ENCODE peak calls at places on chromosome X, in nine cellular contexts. One of them, this sample, is unnamed.
A peak's percentile ranks its signal among the peaks of the same experiment; 100 is the strongest.

GRCh38 chrX:107711521-107712041 is 64.0 kb downstream of the TSC22D3 start:
- DNase-seq in mesendoderm: no peak
- DNase-seq in right atrium auricular region: no peak
- DNase-seq in colonic mucosa: no peak
- DNase-seq in astrocyte: no peak
- DNase-seq in GM23248: no peak
- DNase-seq in MM.1S: no peak
- DNase-seq in psoas muscle: no peak
- DNase-seq in H9: no peak
- DNase-seq in this sample: no peak

GRCh38 chrX:103913356-103914020 is 48.9 kb upstream of the TMSB15B start:
- DNase-seq in mesendoderm: peak; percentile 74
- DNase-seq in right atrium auricular region: no peak
- DNase-seq in colonic mucosa: no peak
- DNase-seq in astrocyte: peak; percentile 34
- DNase-seq in GM23248: peak; percentile 11
- DNase-seq in MM.1S: no peak
- DNase-seq in psoas muscle: no peak
- DNase-seq in H9: peak; percentile 31
- DNase-seq in this sample: no peak

GRCh38 chrX:27591938-27592337 is 1.8 kb downstream of the DCAF8L2 start:
- DNase-seq in mesendoderm: no peak
- DNase-seq in right atrium auricular region: no peak
- DNase-seq in colonic mucosa: no peak
- DNase-seq in astrocyte: no peak
- DNase-seq in GM23248: no peak
- DNase-seq in MM.1S: no peak
- DNase-seq in psoas muscle: no peak
- DNase-seq in H9: peak; percentile 31
- DNase-seq in this sample: no peak

GRCh38 chrX:150200820-150201287 is 162.3 kb upstream of the MAMLD1 start:
- DNase-seq in mesendoderm: peak; percentile 79
- DNase-seq in right atrium auricular region: peak; percentile 84
- DNase-seq in colonic mucosa: no peak
- DNase-seq in astrocyte: peak; percentile 97
- DNase-seq in GM23248: peak; percentile 97
- DNase-seq in MM.1S: no peak
- DNase-seq in psoas muscle: peak; percentile 70
- DNase-seq in H9: no peak
- DNase-seq in this sample: peak; percentile 94

GRCh38 chrX:22033818-22034217 is 1.7 kb downstream of the PHEX start:
- DNase-seq in mesendoderm: no peak
- DNase-seq in right atrium auricular region: no peak
- DNase-seq in colonic mucosa: no peak
- DNase-seq in astrocyte: no peak
- DNase-seq in GM23248: no peak
- DNase-seq in MM.1S: no peak
- DNase-seq in psoas muscle: no peak
- DNase-seq in H9: no peak
- DNase-seq in this sample: no peak

GRCh38 chrX:19904778-19905367 is 17.5 kb upstream of the SH3KBP1 start:
- DNase-seq in mesendoderm: peak; percentile 72
- DNase-seq in right atrium auricular region: no peak
- DNase-seq in colonic mucosa: no peak
- DNase-seq in astrocyte: no peak
- DNase-seq in GM23248: peak; percentile 60
- DNase-seq in MM.1S: peak; percentile 66
- DNase-seq in psoas muscle: no peak
- DNase-seq in H9: no peak
- DNase-seq in this sample: peak; percentile 5

GRCh38 chrX:12771445-12772069 is 19.7 kb upstream of the PRPS2 start:
- DNase-seq in mesendoderm: peak; percentile 70
- DNase-seq in right atrium auricular region: no peak
- DNase-seq in colonic mucosa: peak; percentile 49
- DNase-seq in astrocyte: no peak
- DNase-seq in GM23248: peak; percentile 72
- DNase-seq in MM.1S: peak; percentile 69
- DNase-seq in psoas muscle: peak; percentile 27
- DNase-seq in H9: peak; percentile 67
- DNase-seq in this sample: peak; percentile 55

GRCh38 chrX:135973548-135974278 is at the start of gene MMGT1:
- DNase-seq in mesendoderm: peak; percentile 89
- DNase-seq in right atrium auricular region: peak; percentile 84
- DNase-seq in colonic mucosa: peak; percentile 81
- DNase-seq in astrocyte: peak; percentile 68
- DNase-seq in GM23248: peak; percentile 86
- DNase-seq in MM.1S: peak; percentile 73
- DNase-seq in psoas muscle: peak; percentile 80
- DNase-seq in H9: peak; percentile 80
- DNase-seq in this sample: peak; percentile 82

GRCh38 chrX:117840645-117841044 is 276.0 kb downstream of the KLHL13 start:
- DNase-seq in mesendoderm: no peak
- DNase-seq in right atrium auricular region: no peak
- DNase-seq in colonic mucosa: no peak
- DNase-seq in astrocyte: no peak
- DNase-seq in GM23248: no peak
- DNase-seq in MM.1S: no peak
- DNase-seq in psoas muscle: no peak
- DNase-seq in H9: no peak
- DNase-seq in this sample: no peak

GRCh38 chrX:108131471-108131870 is 39.9 kb downstream of the ATG4A start:
- DNase-seq in mesendoderm: peak; percentile 11
- DNase-seq in right atrium auricular region: no peak
- DNase-seq in colonic mucosa: no peak
- DNase-seq in astrocyte: peak; percentile 75
- DNase-seq in GM23248: peak; percentile 1
- DNase-seq in MM.1S: no peak
- DNase-seq in psoas muscle: no peak
- DNase-seq in H9: no peak
- DNase-seq in this sample: no peak

GRCh38 chrX:81261576-81261975 is 59.7 kb downstream of the SH3BGRL start:
- DNase-seq in mesendoderm: no peak
- DNase-seq in right atrium auricular region: no peak
- DNase-seq in colonic mucosa: no peak
- DNase-seq in astrocyte: peak; percentile 78
- DNase-seq in GM23248: peak; percentile 56
- DNase-seq in MM.1S: no peak
- DNase-seq in psoas muscle: no peak
- DNase-seq in H9: no peak
- DNase-seq in this sample: no peak

GRCh38 chrX:12370444-12371089 is 232.3 kb downstream of the FRMPD4 start:
- DNase-seq in mesendoderm: peak; percentile 0
- DNase-seq in right atrium auricular region: no peak
- DNase-seq in colonic mucosa: no peak
- DNase-seq in astrocyte: peak; percentile 46
- DNase-seq in GM23248: peak; percentile 0
- DNase-seq in MM.1S: no peak
- DNase-seq in psoas muscle: no peak
- DNase-seq in H9: no peak
- DNase-seq in this sample: peak; percentile 80

GRCh38 chrX:40086569-40087335 is 11.0 kb downstream of the BCOR start:
- DNase-seq in mesendoderm: no peak
- DNase-seq in right atrium auricular region: no peak
- DNase-seq in colonic mucosa: no peak
- DNase-seq in astrocyte: no peak
- DNase-seq in GM23248: no peak
- DNase-seq in MM.1S: no peak
- DNase-seq in psoas muscle: no peak
- DNase-seq in H9: peak; percentile 53
- DNase-seq in this sample: no peak
- H3K27me3 ChIP-seq in mesendoderm: no peaks in the 10 kb centered on the region
- H3K27me3 ChIP-seq in right atrium auricular region: no peaks in the 10 kb centered on the region
- H3K27me3 ChIP-seq in colonic mucosa: peaks cover 33% of the 10 kb centered on the region
- H3K27me3 ChIP-seq in astrocyte: no peaks in the 10 kb centered on the region
- H3K27me3 ChIP-seq in GM23248: no peaks in the 10 kb centered on the region
- H3K27me3 ChIP-seq in MM.1S: no peaks in the 10 kb centered on the region
- H3K27me3 ChIP-seq in psoas muscle: peaks cover 78% of the 10 kb centered on the region
- H3K27me3 ChIP-seq in H9: peaks cover 49% of the 10 kb centered on the region
- H3K27me3 ChIP-seq in this sample: no peaks in the 10 kb centered on the region

GRCh38 chrX:129719931-129720520 is 18.8 kb upstream of the XPNPEP2 start:
- DNase-seq in mesendoderm: peak; percentile 63
- DNase-seq in right atrium auricular region: no peak
- DNase-seq in colonic mucosa: no peak
- DNase-seq in astrocyte: peak; percentile 4
- DNase-seq in GM23248: peak; percentile 35
- DNase-seq in MM.1S: no peak
- DNase-seq in psoas muscle: no peak
- DNase-seq in H9: no peak
- DNase-seq in this sample: peak; percentile 34
- H3K27me3 ChIP-seq in mesendoderm: no peaks in the 10 kb centered on the region
- H3K27me3 ChIP-seq in right atrium auricular region: no peaks in the 10 kb centered on the region
- H3K27me3 ChIP-seq in colonic mucosa: no peaks in the 10 kb centered on the region
- H3K27me3 ChIP-seq in astrocyte: peaks cover 2% of the 10 kb centered on the region
- H3K27me3 ChIP-seq in GM23248: no peaks in the 10 kb centered on the region
- H3K27me3 ChIP-seq in MM.1S: no peaks in the 10 kb centered on the region
- H3K27me3 ChIP-seq in psoas muscle: no peaks in the 10 kb centered on the region
- H3K27me3 ChIP-seq in H9: no peaks in the 10 kb centered on the region
- H3K27me3 ChIP-seq in this sample: no peaks in the 10 kb centered on the region

GRCh38 chrX:153647461-153648357 is 706 bp downstream of the DUSP9 start:
- DNase-seq in mesendoderm: no peak
- DNase-seq in right atrium auricular region: no peak
- DNase-seq in colonic mucosa: no peak
- DNase-seq in astrocyte: no peak
- DNase-seq in GM23248: peak; percentile 13
- DNase-seq in MM.1S: no peak
- DNase-seq in psoas muscle: no peak
- DNase-seq in H9: peak; percentile 25
- DNase-seq in this sample: no peak
- H3K27me3 ChIP-seq in mesendoderm: peaks cover 26% of the 10 kb centered on the region
- H3K27me3 ChIP-seq in right atrium auricular region: no peaks in the 10 kb centered on the region
- H3K27me3 ChIP-seq in colonic mucosa: peaks cover 43% of the 10 kb centered on the region
- H3K27me3 ChIP-seq in astrocyte: peaks cover 22% of the 10 kb centered on the region
- H3K27me3 ChIP-seq in GM23248: peaks cover 20% of the 10 kb centered on the region
- H3K27me3 ChIP-seq in MM.1S: peaks cover 53% of the 10 kb centered on the region
- H3K27me3 ChIP-seq in psoas muscle: peaks cover 58% of the 10 kb centered on the region
- H3K27me3 ChIP-seq in H9: peaks cover 51% of the 10 kb centered on the region
- H3K27me3 ChIP-seq in this sample: peaks cover 12% of the 10 kb centered on the region

DNA sequence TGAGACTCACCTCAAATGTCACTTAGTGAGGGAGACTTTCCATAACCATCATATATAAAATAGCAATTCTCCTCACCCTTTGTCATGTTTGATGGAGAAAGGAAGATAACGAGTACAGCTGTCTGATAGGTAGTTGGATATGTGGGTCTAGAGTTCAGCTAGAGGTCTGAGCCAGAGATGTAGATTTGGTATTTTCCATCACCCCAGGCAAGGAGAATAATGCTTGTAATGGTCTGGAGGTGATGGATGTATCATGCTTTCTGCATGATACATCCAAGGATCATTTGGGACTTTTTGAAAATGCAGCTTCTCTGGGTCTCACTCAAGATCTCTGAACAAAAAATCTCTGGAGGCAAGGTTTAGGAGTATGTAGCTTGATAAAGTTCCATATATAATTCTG is 123.8 kb upstream of the VAMP7 start:
- DNase-seq in mesendoderm: no peak
- DNase-seq in right atrium auricular region: no peak
- DNase-seq in colonic mucosa: no peak
- DNase-seq in astrocyte: no peak
- DNase-seq in GM23248: no peak
- DNase-seq in MM.1S: no peak
- DNase-seq in psoas muscle: no peak
- DNase-seq in H9: no peak
- DNase-seq in this sample: no peak
- H3K27me3 ChIP-seq in mesendoderm: no peaks in the 10 kb centered on the region
- H3K27me3 ChIP-seq in right atrium auricular region: no peaks in the 10 kb centered on the region
- H3K27me3 ChIP-seq in colonic mucosa: no peaks in the 10 kb centered on the region
- H3K27me3 ChIP-seq in astrocyte: no peaks in the 10 kb centered on the region
- H3K27me3 ChIP-seq in GM23248: no peaks in the 10 kb centered on the region
- H3K27me3 ChIP-seq in MM.1S: no peaks in the 10 kb centered on the region
- H3K27me3 ChIP-seq in psoas muscle: no peaks in the 10 kb centered on the region
- H3K27me3 ChIP-seq in H9: no peaks in the 10 kb centered on the region
- H3K27me3 ChIP-seq in this sample: no peaks in the 10 kb centered on the region

DNA sequence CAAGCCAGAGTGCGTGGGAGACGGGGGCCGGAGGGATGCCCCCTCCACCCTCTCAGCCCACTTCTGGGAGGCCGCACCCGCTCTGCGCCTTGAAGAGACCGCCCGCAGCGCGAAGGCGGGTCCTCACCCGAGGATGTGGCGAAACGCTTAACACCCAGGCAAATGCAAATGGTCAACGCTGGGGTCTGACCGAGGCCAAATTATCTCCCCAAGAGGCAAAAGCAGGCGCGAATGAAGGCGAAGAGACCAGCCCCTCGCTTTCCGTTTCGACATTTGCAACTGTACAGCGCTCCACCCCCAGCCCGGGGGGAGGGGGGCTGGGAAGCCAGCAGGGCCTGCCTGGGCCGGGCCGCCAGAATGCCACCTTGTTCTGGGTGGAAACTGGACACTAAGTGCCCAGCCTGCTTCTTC is 137.7 kb upstream of the ZIC3 start:
- DNase-seq in mesendoderm: peak; percentile 71
- DNase-seq in right atrium auricular region: no peak
- DNase-seq in colonic mucosa: no peak
- DNase-seq in astrocyte: no peak
- DNase-seq in GM23248: peak; percentile 26
- DNase-seq in MM.1S: no peak
- DNase-seq in psoas muscle: peak; percentile 16
- DNase-seq in H9: peak; percentile 49
- DNase-seq in this sample: no peak
- H3K27me3 ChIP-seq in mesendoderm: no peaks in the 10 kb centered on the region
- H3K27me3 ChIP-seq in right atrium auricular region: peaks cover 13% of the 10 kb centered on the region
- H3K27me3 ChIP-seq in colonic mucosa: peaks cover 35% of the 10 kb centered on the region
- H3K27me3 ChIP-seq in astrocyte: peaks cover 33% of the 10 kb centered on the region
- H3K27me3 ChIP-seq in GM23248: peaks cover 4% of the 10 kb centered on the region
- H3K27me3 ChIP-seq in MM.1S: no peaks in the 10 kb centered on the region
- H3K27me3 ChIP-seq in psoas muscle: peaks cover 81% of the 10 kb centered on the region
- H3K27me3 ChIP-seq in H9: peaks cover 17% of the 10 kb centered on the region
- H3K27me3 ChIP-seq in this sample: no peaks in the 10 kb centered on the region

DNA sequence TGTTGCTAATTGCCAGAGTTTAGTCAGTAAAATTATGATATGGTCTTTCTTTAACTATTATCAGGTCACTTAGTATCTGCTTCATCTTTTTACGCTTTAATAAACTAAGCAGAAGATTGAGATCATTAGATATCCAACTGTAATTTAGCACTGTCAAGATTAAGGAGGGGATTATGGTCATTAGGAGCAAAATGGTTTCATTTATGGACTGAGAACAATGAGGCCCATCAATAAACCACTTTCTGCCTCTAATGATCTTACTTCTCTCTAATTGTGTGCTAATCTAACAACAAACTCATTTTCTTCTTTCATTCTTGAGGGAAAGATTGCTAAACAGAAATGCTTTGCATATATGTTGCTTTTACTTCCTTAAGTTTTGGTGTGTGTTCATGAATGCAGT is 340.4 kb downstream of the RPA4 start:
- DNase-seq in mesendoderm: no peak
- DNase-seq in right atrium auricular region: no peak
- DNase-seq in colonic mucosa: no peak
- DNase-seq in astrocyte: no peak
- DNase-seq in GM23248: no peak
- DNase-seq in MM.1S: no peak
- DNase-seq in psoas muscle: no peak
- DNase-seq in H9: no peak
- DNase-seq in this sample: no peak
- H3K27me3 ChIP-seq in mesendoderm: no peaks in the 10 kb centered on the region
- H3K27me3 ChIP-seq in right atrium auricular region: no peaks in the 10 kb centered on the region
- H3K27me3 ChIP-seq in colonic mucosa: no peaks in the 10 kb centered on the region
- H3K27me3 ChIP-seq in astrocyte: no peaks in the 10 kb centered on the region
- H3K27me3 ChIP-seq in GM23248: no peaks in the 10 kb centered on the region
- H3K27me3 ChIP-seq in MM.1S: no peaks in the 10 kb centered on the region
- H3K27me3 ChIP-seq in psoas muscle: no peaks in the 10 kb centered on the region
- H3K27me3 ChIP-seq in H9: no peaks in the 10 kb centered on the region
- H3K27me3 ChIP-seq in this sample: no peaks in the 10 kb centered on the region

This sample was measured in MG63.